ENCODE peak calls at places on chromosomes 3 and 15, in ten cellular contexts. E is heart left ventricle, F is testis, P is A549, Q is adrenal gland, A is upper lobe of left lung, N is right lobe of liver, B is uterus, G is stomach, H is HCT116. L is an unnamed sample.

GRCh38 chr15:67869700-67870099 is 29.9 kb upstream of the RNU6-1 start:
- DNase-seq in E (no peak), F (no peak), P (no peak), Q (no peak), A (no peak), N (no peak), B (no peak), G (no peak), H (no peak), L (no peak)

GRCh38 chr3:55690161-55690560 is 203.1 kb upstream of the WNT5A start:
- DNase-seq in E (no peak), F (no peak), P (no peak), Q (no peak), A (peak), N (no peak), B (no peak), G (no peak), H (no peak), L (no peak)

GRCh38 chr3:190424478-190425439 is 24.9 kb downstream of the TMEM207 start:
- DNase-seq in E (peak), F (peak), P (peak), Q (peak), A (peak), N (peak), B (peak), G (peak), H (peak), L (peak)

GRCh38 chr3:197300361-197300760 is 1.9 kb upstream of the DLG1 start:
- DNase-seq in E (no peak), F (no peak), P (no peak), Q (no peak), A (no peak), N (no peak), B (no peak), G (peak), H (no peak), L (no peak)

GRCh38 chr15:85086855-85087254 is 105.2 kb downstream of the PDE8A start:
- DNase-seq in E (no peak), F (no peak), P (no peak), Q (no peak), A (no peak), N (no peak), B (no peak), G (no peak), H (no peak), L (no peak)

GRCh38 chr3:127541320-127541719 is 49.2 kb downstream of the TPRA1 start:
- DNase-seq in E (no peak), F (no peak), P (no peak), Q (no peak), A (no peak), N (no peak), B (no peak), G (peak), H (no peak), L (no peak)

GRCh38 chr15:100020614-100021013 is 287.4 kb upstream of the LYSMD4 start:
- DNase-seq in E (no peak), F (no peak), P (no peak), Q (no peak), A (no peak), N (no peak), B (no peak), G (no peak), H (no peak), L (no peak)

GRCh38 chr15:83108266-83109219 is 1.1 kb downstream of the TM6SF1 start:
- DNase-seq in E (peak), F (peak), P (peak), Q (peak), A (peak), N (peak), B (peak), G (peak), H (no peak), L (peak)

GRCh38 chr15:59237119-59237853 is 30.6 kb downstream of the LDHAL6B start:
- DNase-seq in E (no peak), F (no peak), P (no peak), Q (no peak), A (no peak), N (no peak), B (no peak), G (no peak), H (no peak), L (no peak)

GRCh38 chr3:134328147-134328591 is 46.1 kb downstream of the AMOTL2 start:
- DNase-seq in E (no peak), F (no peak), P (peak), Q (no peak), A (no peak), N (no peak), B (no peak), G (no peak), H (peak), L (no peak)

GRCh38 chr3:163891771-163892170 is 1186.5 kb downstream of the SI start:
- DNase-seq in E (no peak), F (no peak), P (no peak), Q (no peak), A (no peak), N (no peak), B (no peak), G (no peak), H (no peak), L (no peak)

GRCh38 chr3:57944313-57944580 is 64.0 kb upstream of the FLNB start:
- DNase-seq in E (no peak), F (no peak), P (no peak), Q (no peak), A (no peak), N (no peak), B (no peak), G (no peak), H (no peak), L (no peak)

GRCh38 chr15:58474741-58475323 is 43.0 kb downstream of the LIPC start:
- DNase-seq in E (no peak), F (no peak), P (no peak), Q (no peak), A (no peak), N (no peak), B (no peak), G (no peak), H (no peak), L (no peak)

GRCh38 chr15:82020588-82020987 is 25.2 kb downstream of the MEX3B start:
- DNase-seq in E (no peak), F (no peak), P (no peak), Q (no peak), A (no peak), N (no peak), B (no peak), G (no peak), H (no peak), L (no peak)

GRCh38 chr15:80072285-80072684 is 12.8 kb downstream of the ZFAND6 start:
- DNase-seq in E (no peak), F (no peak), P (peak), Q (no peak), A (no peak), N (no peak), B (no peak), G (no peak), H (peak), L (peak)

GRCh38 chr3:127820221-127820870 is 2.0 kb downstream of the MGLL start:
- DNase-seq in E (no peak), F (no peak), P (peak), Q (no peak), A (peak), N (peak), B (no peak), G (no peak), H (no peak), L (no peak)

GRCh38 chr15:90817117-90818057 is 51.0 kb upstream of the FURIN start:
- DNase-seq in E (no peak), F (no peak), P (no peak), Q (no peak), A (no peak), N (no peak), B (no peak), G (peak), H (no peak), L (no peak)

GRCh38 chr3:40333852-40334251 is 24.3 kb downstream of the EIF1B start:
- DNase-seq in E (no peak), F (no peak), P (no peak), Q (no peak), A (no peak), N (no peak), B (no peak), G (no peak), H (no peak), L (peak)

GRCh38 chr3:120780977-120781376 is 38.4 kb downstream of the GTF2E1 start:
- DNase-seq in E (no peak), F (no peak), P (peak), Q (peak), A (no peak), N (no peak), B (no peak), G (peak), H (peak), L (no peak)

GRCh38 chr15:55742927-55743614 is at the start of gene PRTG:
- DNase-seq in E (peak), F (peak), P (peak), Q (peak), A (peak), N (peak), B (peak), G (peak), H (no peak), L (peak)

GRCh38 chr3:59006791-59007517 is 42.9 kb downstream of the CFAP20DC start:
- DNase-seq in E (peak), F (no peak), P (no peak), Q (peak), A (no peak), N (no peak), B (no peak), G (no peak), H (no peak), L (peak)

GRCh38 chr3:12423918-12424634 is 60.2 kb upstream of the TSEN2 start:
- DNase-seq in E (no peak), F (no peak), P (peak), Q (peak), A (no peak), N (peak), B (no peak), G (peak), H (no peak), L (no peak)

GRCh38 chr3:62837145-62837787 is 38.0 kb downstream of the CADPS start:
- DNase-seq in E (no peak), F (no peak), P (no peak), Q (peak), A (no peak), N (no peak), B (no peak), G (no peak), H (no peak), L (no peak)

GRCh38 chr15:83287541-83288027 is 3.1 kb upstream of the BNC1 start:
- DNase-seq in E (no peak), F (no peak), P (peak), Q (no peak), A (no peak), N (no peak), B (no peak), G (no peak), H (no peak), L (no peak)

GRCh38 chr3:138834359-138835176 is at the start of gene PIK3CB:
- DNase-seq in E (peak), F (peak), P (peak), Q (peak), A (peak), N (peak), B (peak), G (peak), H (peak), L (peak)

GRCh38 chr3:112811150-112811884 is 35.3 kb downstream of the CD200R1L start:
- DNase-seq in E (no peak), F (no peak), P (no peak), Q (peak), A (no peak), N (no peak), B (peak), G (no peak), H (no peak), L (no peak)

GRCh38 chr3:181726351-181727121 is 14.8 kb downstream of the SOX2 start:
- DNase-seq in E (no peak), F (no peak), P (peak), Q (no peak), A (no peak), N (no peak), B (no peak), G (peak), H (no peak), L (no peak)
- H3K27ac ChIP-seq in E (no peak), F (no peak), P (peak), Q (no peak), A (no peak), N (no peak), B (no peak), G (peak), H (no peak), L (no peak)

GRCh38 chr3:150385296-150386242 is 22.5 kb upstream of the TSC22D2 start:
- DNase-seq in E (no peak), F (no peak), P (no peak), Q (no peak), A (no peak), N (no peak), B (no peak), G (no peak), H (no peak), L (no peak)
- TF ChIP-seq POLR2A in E (no peak), F (no peak), P (no peak), Q (no peak), A (no peak), N (no peak), B (no peak), G (no peak), H (no peak), L (no peak)

GRCh38 chr3:130748520-130748919 is 1.9 kb upstream of the PIK3R4 start:
- DNase-seq in E (no peak), F (no peak), P (no peak), Q (no peak), A (no peak), N (no peak), B (no peak), G (no peak), H (no peak), L (no peak)

GRCh38 chr3:130746296-130747039 is at the start of gene PIK3R4:
- DNase-seq in E (peak), F (peak), P (peak), Q (peak), A (peak), N (peak), B (peak), G (peak), H (peak), L (peak)

GRCh38 chr3:130743354-130743753 is 3.3 kb downstream of the PIK3R4 start:
- DNase-seq in E (no peak), F (no peak), P (no peak), Q (no peak), A (no peak), N (no peak), B (no peak), G (no peak), H (no peak), L (no peak)

DNA sequence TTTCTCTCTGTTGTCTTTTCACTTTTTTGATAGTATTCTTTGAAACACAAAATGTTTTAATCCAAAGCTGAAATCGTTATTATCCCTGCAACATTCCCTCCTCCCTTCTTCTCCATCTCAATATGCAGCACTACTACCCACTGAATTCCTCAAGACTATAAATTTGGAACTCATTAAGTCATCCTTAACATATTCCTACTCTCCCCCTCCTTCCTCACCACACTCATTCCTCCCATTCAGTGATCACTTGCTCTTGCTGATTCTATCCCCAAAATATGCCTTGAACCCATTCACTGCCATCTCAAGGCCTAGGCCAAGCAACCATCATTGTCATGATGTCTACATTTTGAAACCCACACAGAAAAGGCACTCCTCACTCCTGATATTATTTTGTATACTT is 2.4 kb upstream of the PIK3R4 start:
- DNase-seq in E (no peak), F (no peak), P (no peak), Q (no peak), A (no peak), N (no peak), B (no peak), G (no peak), H (no peak), L (no peak)
- H3K27ac ChIP-seq in E (no peak), F (no peak), P (no peak), Q (no peak), A (no peak), N (no peak), B (peak), G (no peak), H (no peak), L (no peak)

GRCh38 chr3:33277193-33277882 is at the start of gene FBXL2:
- DNase-seq in E (peak), F (peak), P (peak), Q (peak), A (peak), N (no peak), B (peak), G (peak), H (peak), L (peak)
- TF ChIP-seq POLR2A in E (no peak), F (no peak), P (peak), Q (peak), A (no peak), N (no peak), B (peak), G (no peak), H (peak), L (peak)

L was measured in body of pancreas.